ENCODE peak calls at places on chromosomes 4 and X, in seven cellular contexts. F is cerebellum; I is COR-L47; U is dermis blood vessel endothelial cell; K is HEK293T; N is naive thymus-derived CD4-positive, alpha-beta T cell; O is adipocyte. V is an unnamed sample.

GRCh38 chr4:33961751-33962150 is 2282.6 kb downstream of the ARAP2 start:
- DNase-seq in F (no peak), I (no peak), U (no peak), K (no peak), N (no peak), O (peak), V (no peak)

GRCh38 chrX:106899276-106899675 is 3.9 kb downstream of the RIPPLY1 start:
- DNase-seq in F (no peak), I (no peak), U (no peak), K (no peak), N (no peak), O (no peak), V (no peak)

GRCh38 chr4:100805547-100805946 is 287.7 kb upstream of the EMCN start:
- DNase-seq in F (no peak), I (no peak), U (no peak), K (no peak), N (no peak), O (no peak), V (no peak)

GRCh38 chr4:151887151-151887815 is 126.5 kb upstream of the GATB start:
- DNase-seq in F (no peak), I (no peak), U (no peak), K (no peak), N (no peak), O (peak), V (no peak)

GRCh38 chr4:173293663-173294062 is 40.5 kb downstream of the HMGB2 start:
- DNase-seq in F (no peak), I (no peak), U (no peak), K (no peak), N (no peak), O (no peak), V (no peak)

GRCh38 chr4:78069859-78070258 is 12.7 kb downstream of the FRAS1 start:
- DNase-seq in F (no peak), I (no peak), U (no peak), K (no peak), N (no peak), O (no peak), V (no peak)

GRCh38 chr4:120071192-120071795 is 4.6 kb upstream of the MAD2L1 start:
- DNase-seq in F (peak), I (peak), U (peak), K (peak), N (peak), O (peak), V (peak)

GRCh38 chr4:1241466-1241935 is 7.4 kb downstream of the CTBP1 start:
- DNase-seq in F (no peak), I (no peak), U (no peak), K (no peak), N (no peak), O (no peak), V (no peak)

GRCh38 chrX:65476564-65476963 is 58.0 kb downstream of the LAS1L start:
- DNase-seq in F (no peak), I (no peak), U (no peak), K (no peak), N (no peak), O (no peak), V (no peak)

GRCh38 chr4:1417522-1418390 is 11.5 kb upstream of the NKX1-1 start:
- DNase-seq in F (no peak), I (no peak), U (no peak), K (no peak), N (no peak), O (no peak), V (no peak)

GRCh38 chr4:116055857-116056827 is 942.7 kb upstream of the NDST4 start:
- DNase-seq in F (peak), I (peak), U (peak), K (no peak), N (no peak), O (peak), V (no peak)

GRCh38 chrX:87299563-87300160 is 217.9 kb upstream of the KLHL4 start:
- DNase-seq in F (no peak), I (peak), U (peak), K (peak), N (peak), O (peak), V (peak)

GRCh38 chr4:80610845-80611244 is 275.3 kb downstream of the CFAP299 start:
- DNase-seq in F (no peak), I (no peak), U (no peak), K (peak), N (no peak), O (no peak), V (no peak)

GRCh38 chrX:13652256-13653021 is 502 bp upstream of the TCEANC start:
- DNase-seq in F (no peak), I (no peak), U (peak), K (no peak), N (no peak), O (peak), V (no peak)

GRCh38 chr4:118280501-118281218 is 72.1 kb downstream of the PRSS12 start:
- DNase-seq in F (peak), I (peak), U (peak), K (peak), N (peak), O (peak), V (peak)

GRCh38 chr4:145735330-145735638 is 55.3 kb downstream of the C4orf51 start:
- DNase-seq in F (no peak), I (no peak), U (peak), K (no peak), N (no peak), O (peak), V (no peak)